ENCODE peak calls at places on chromosomes 1 and 21, in eight cellular contexts. V is Ammon's horn; S is tibial artery; E is ascending aorta; F is stimulated activated CD4-positive, alpha-beta T cell treated with anti-CD3 and anti-CD28 coated beads, Interleukin-2, amount 100 ng/mL, for 24 hours; R is islet precursor cell; X is activated CD8-positive, alpha-beta memory T cell treated with anti-CD3 and anti-CD28 coated beads for 24 hours; O is iris pigment epithelial cell. H is an unnamed sample.
A peak's percentile ranks its signal among the peaks of the same experiment; 100 is the strongest.

GRCh38 chr1:172449585-172450523 is 6.0 kb upstream of the PIGC start:
- DNase-seq in E (no peak), V (peak; percentile 56), R (peak; percentile 87), F (peak; percentile 30), X (peak; percentile 67), S (peak; percentile 47), O (peak; percentile 70), H (no peak)

GRCh38 chr21:38688068-38688467 is 117.7 kb upstream of the ETS2 start:
- DNase-seq in R (no peak), E (no peak), O (no peak), V (no peak), F (no peak), X (no peak), S (no peak), H (no peak)

GRCh38 chr1:210367561-210367960 is 38.9 kb downstream of the HHAT start:
- DNase-seq in R (no peak), V (peak; percentile 51), X (peak; percentile 19), F (no peak), S (no peak), O (no peak), E (no peak), H (no peak)

GRCh38 chr1:159090566-159091546 is 14.3 kb upstream of the AIM2 start:
- DNase-seq in V (no peak), R (no peak), S (no peak), E (no peak), O (peak; percentile 76), F (no peak), X (no peak), H (no peak)

GRCh38 chr1:9399510-9400424 is 107.1 kb downstream of the SPSB1 start:
- DNase-seq in S (no peak), F (no peak), V (peak; percentile 51), E (no peak), X (no peak), O (no peak), R (peak; percentile 77), H (no peak)

GRCh38 chr1:92483442-92484170 is 3.1 kb downstream of the GFI1 start:
- DNase-seq in R (peak; percentile 61), F (peak; percentile 84), X (peak; percentile 89), E (no peak), V (no peak), S (no peak), O (no peak), H (no peak)

GRCh38 chr1:2972011-2972878 is 49.0 kb upstream of the ACTRT2 start:
- DNase-seq in S (no peak), X (peak; percentile 40), F (no peak), R (peak; percentile 19), O (no peak), E (no peak), V (no peak), H (no peak)

GRCh38 chr1:230128569-230129269 is 61.7 kb downstream of the GALNT2 start:
- DNase-seq in S (no peak), R (no peak), X (no peak), O (no peak), E (no peak), V (no peak), F (no peak), H (no peak)

GRCh38 chr21:41854426-41854995 is 24.6 kb downstream of the PRDM15 start:
- DNase-seq in O (no peak), F (no peak), V (no peak), S (no peak), X (no peak), E (no peak), R (no peak), H (no peak)

GRCh38 chr1:117612517-117613248 is 6.8 kb downstream of the TENT5C start:
- DNase-seq in F (no peak), V (no peak), S (no peak), X (no peak), R (peak; percentile 79), E (no peak), O (peak; percentile 85), H (no peak)

GRCh38 chr1:28123461-28123961 is 35.1 kb upstream of the EYA3 start:
- DNase-seq in X (no peak), E (no peak), F (no peak), S (no peak), V (peak; percentile 65), R (no peak), O (peak; percentile 92), H (no peak)

GRCh38 chr1:29648798-29649374 is 412.6 kb downstream of the PTPRU start:
- DNase-seq in R (peak; percentile 18), X (peak; percentile 5), F (no peak), E (no peak), V (no peak), S (no peak), O (no peak), H (no peak)

GRCh38 chr1:44316231-44316759 is 38.8 kb downstream of the ERI3 start:
- DNase-seq in R (no peak), O (peak; percentile 40), S (no peak), X (no peak), V (peak; percentile 46), E (no peak), F (no peak), H (no peak)

GRCh38 chr1:215118081-215118480 is 35.5 kb downstream of the KCNK2 start:
- DNase-seq in O (peak; percentile 25), F (no peak), R (no peak), S (no peak), X (no peak), V (no peak), E (no peak), H (no peak)

GRCh38 chr1:232207089-232207723 is 422.7 kb downstream of the SIPA1L2 start:
- DNase-seq in R (no peak), V (no peak), S (no peak), F (no peak), O (no peak), E (no peak), X (no peak), H (no peak)

GRCh38 chr1:214976665-214977064 is 105.9 kb upstream of the KCNK2 start:
- DNase-seq in V (no peak), F (no peak), S (no peak), X (no peak), E (no peak), O (no peak), R (no peak), H (no peak)

GRCh38 chr1:193019442-193020026 is 39.6 kb downstream of the UCHL5 start:
- DNase-seq in V (peak; percentile 67), X (no peak), O (peak; percentile 72), S (no peak), E (no peak), F (no peak), R (no peak), H (no peak)

GRCh38 chr1:20322081-20322824 is 31.6 kb downstream of the VWA5B1 start:
- DNase-seq in O (peak; percentile 2), R (no peak), E (no peak), F (peak; percentile 15), V (peak; percentile 66), X (no peak), S (no peak), H (no peak)

GRCh38 chr1:101474039-101474665 is 237.3 kb downstream of the S1PR1 start:
- DNase-seq in V (no peak), F (no peak), E (no peak), X (no peak), S (no peak), R (no peak), O (peak; percentile 27), H (no peak)

GRCh38 chr1:83641206-83641658 is 357.7 kb downstream of the TTLL7 start:
- DNase-seq in V (no peak), R (no peak), E (no peak), F (no peak), O (no peak), S (no peak), X (no peak), H (no peak)

GRCh38 chr1:151570819-151571218 is 30.7 kb downstream of the TUFT1 start:
- DNase-seq in X (no peak), R (no peak), O (no peak), V (no peak), S (no peak), F (no peak), E (no peak), H (no peak)

GRCh38 chr1:101308935-101309333 is 72.1 kb downstream of the S1PR1 start:
- DNase-seq in F (no peak), O (no peak), E (no peak), X (no peak), S (no peak), V (no peak), R (no peak), H (no peak)

GRCh38 chr1:219304227-219305226 is 130.8 kb downstream of the LYPLAL1 start:
- DNase-seq in S (no peak), E (no peak), V (no peak), X (no peak), F (no peak), R (no peak), O (peak; percentile 54), H (no peak)

GRCh38 chr1:67646145-67647035 is 38.6 kb upstream of the GADD45A start:
- DNase-seq in E (no peak), O (peak; percentile 24), V (no peak), R (peak; percentile 86), S (no peak), X (no peak), F (no peak), H (no peak)

GRCh38 chr1:81432654-81433109 is 368.1 kb upstream of the ADGRL2 start:
- DNase-seq in V (no peak), X (no peak), R (no peak), E (no peak), F (no peak), O (no peak), S (no peak), H (no peak)

GRCh38 chr1:112034277-112034676 is 44.8 kb upstream of the KCND3 start:
- DNase-seq in R (no peak), O (no peak), F (no peak), E (no peak), X (no peak), V (no peak), S (no peak), H (no peak)

GRCh38 chr1:168465942-168466702 is 77.7 kb downstream of the XCL2 start:
- DNase-seq in S (no peak), V (peak; percentile 37), R (no peak), O (peak; percentile 85), F (peak; percentile 46), E (peak; percentile 16), X (peak; percentile 71), H (no peak)

GRCh38 chr1:46689326-46689725 is 17.7 kb downstream of the TEX38 start:
- DNase-seq in E (no peak), O (no peak), R (no peak), S (no peak), X (no peak), V (no peak), F (no peak), H (no peak)